ENCODE peak calls at places on chromosomes 7 and 10, in seven cellular contexts. R, J, T, K, B, Y and G are unnamed samples.

GRCh38 chr10:100370976-100371706 is 24.1 kb downstream of the SCD start:
- DNase-seq in B (no peak), Y (peak), K (peak), J (peak), T (peak), R (peak), G (peak)

GRCh38 chr7:46011059-46011458 is 90.0 kb upstream of the IGFBP3 start:
- DNase-seq in J (no peak), B (no peak), R (no peak), T (no peak), K (no peak), Y (no peak), G (no peak)

GRCh38 chr10:111595173-111595572 is 518.3 kb downstream of the ADRA2A start:
- DNase-seq in K (no peak), Y (no peak), B (no peak), T (no peak), R (no peak), J (no peak), G (no peak)

GRCh38 chr7:27124096-27124978 is 6.2 kb downstream of the HOXA4 start:
- DNase-seq in R (peak), T (no peak), K (peak), Y (no peak), J (no peak), B (no peak), G (no peak)

GRCh38 chr7:24323961-24324480 is 40.0 kb downstream of the NPY start:
- DNase-seq in T (no peak), Y (no peak), R (no peak), J (no peak), B (peak), K (no peak), G (no peak)

GRCh38 chr10:111837089-111837488 is 346.5 kb downstream of the GPAM start:
- DNase-seq in K (no peak), J (no peak), B (no peak), Y (no peak), R (no peak), T (no peak), G (no peak)

GRCh38 chr10:46255696-46256355 is 31.0 kb upstream of the ANTXRL start:
- DNase-seq in T (peak), B (peak), J (no peak), R (peak), K (peak), Y (peak), G (no peak)

GRCh38 chr10:119306514-119306951 is 99.2 kb downstream of the GRK5 start:
- DNase-seq in K (no peak), T (no peak), B (no peak), J (no peak), Y (peak), R (no peak), G (peak)

GRCh38 chr7:68125173-68125572 is 1128.5 kb downstream of the TYW1 start:
- DNase-seq in J (no peak), T (no peak), R (no peak), Y (no peak), K (no peak), B (no peak), G (no peak)

GRCh38 chr7:101200862-101201599 is at the start of gene MOGAT3:
- DNase-seq in T (peak), Y (peak), J (no peak), K (no peak), R (no peak), B (no peak), G (no peak)

GRCh38 chr7:25615005-25615404 is 386.7 kb upstream of the NPVF start:
- DNase-seq in K (no peak), R (no peak), Y (no peak), B (no peak), J (no peak), T (no peak), G (no peak)

GRCh38 chr10:35898722-35899485 is 256.8 kb upstream of the FZD8 start:
- DNase-seq in K (no peak), B (peak), T (no peak), Y (no peak), R (no peak), J (no peak), G (no peak)

GRCh38 chr7:36506820-36507219 is 117.2 kb downstream of the ANLN start:
- DNase-seq in B (no peak), K (peak), J (no peak), Y (no peak), R (no peak), T (no peak), G (no peak)

GRCh38 chr10:48557511-48558123 is 47.3 kb downstream of the ARHGAP22 start:
- DNase-seq in T (no peak), B (no peak), K (no peak), R (no peak), Y (no peak), J (no peak), G (no peak)

GRCh38 chr10:113754768-113755167 is 3.3 kb downstream of the PLEKHS1 start:
- DNase-seq in Y (no peak), T (no peak), B (no peak), R (no peak), J (no peak), K (no peak), G (no peak)

GRCh38 chr10:124677871-124678565 is 66.2 kb downstream of the FAM53B start:
- DNase-seq in R (no peak), T (no peak), Y (no peak), J (no peak), B (peak), K (no peak), G (no peak)

GRCh38 chr7:99714171-99714570 is 20.8 kb downstream of the CYP3A7 start:
- DNase-seq in T (no peak), J (no peak), B (no peak), K (no peak), R (no peak), Y (no peak), G (no peak)

GRCh38 chr10:16792675-16793074 is 24.5 kb downstream of the RSU1 start:
- DNase-seq in J (no peak), T (no peak), R (no peak), Y (no peak), B (no peak), K (no peak), G (no peak)

GRCh38 chr7:107387077-107387476 is 82.8 kb upstream of the GPR22 start:
- DNase-seq in R (no peak), B (peak), T (no peak), K (no peak), Y (peak), J (no peak), G (no peak)

GRCh38 chr7:135510603-135511183 is 791 bp upstream of the CNOT4 start:
- DNase-seq in Y (peak), T (peak), B (peak), K (no peak), R (no peak), J (peak), G (peak)

GRCh38 chr7:40536406-40536805 is 401.6 kb downstream of the SUGCT start:
- DNase-seq in T (no peak), J (no peak), B (no peak), Y (no peak), K (no peak), R (no peak), G (no peak)

GRCh38 chr10:25026463-25026862 is 10.1 kb downstream of the THNSL1 start:
- DNase-seq in T (no peak), J (no peak), B (no peak), Y (no peak), R (no peak), K (no peak), G (no peak)

GRCh38 chr7:79050592-79050991 is 402.9 kb downstream of the MAGI2 start:
- DNase-seq in Y (no peak), R (no peak), K (no peak), B (no peak), T (no peak), J (no peak), G (no peak)

GRCh38 chr10:120495226-120495625 is 38.2 kb downstream of the PLPP4 start:
- DNase-seq in Y (no peak), R (no peak), B (peak), K (no peak), T (no peak), J (no peak), G (no peak)

GRCh38 chr10:47164126-47164799 is 135.7 kb upstream of the GDF10 start:
- DNase-seq in T (no peak), Y (no peak), B (no peak), J (no peak), R (no peak), K (no peak), G (no peak)

GRCh38 chr7:49776994-49777393 is 3.6 kb downstream of the VWC2 start:
- DNase-seq in J (no peak), B (no peak), T (peak), K (no peak), R (peak), Y (no peak), G (no peak)

GRCh38 chr7:148825338-148825737 is 58.8 kb downstream of the EZH2 start:
- DNase-seq in J (no peak), K (no peak), T (no peak), Y (no peak), B (no peak), R (no peak), G (no peak)

GRCh38 chr7:147937428-147937827 is 653.1 kb upstream of the C7orf33 start:
- DNase-seq in K (no peak), Y (no peak), B (no peak), J (no peak), R (no peak), T (no peak), G (no peak)

GRCh38 chr7:923108-924041 is 31.1 kb downstream of the ADAP1 start:
- DNase-seq in J (no peak), K (no peak), B (no peak), Y (peak), R (peak), T (no peak), G (peak)

GRCh38 chr10:129694633-129695356 is 227.8 kb downstream of the MGMT start:
- DNase-seq in Y (no peak), J (no peak), T (no peak), R (no peak), B (no peak), K (no peak), G (no peak)

GRCh38 chr7:128209229-128210035 is 31.6 kb upstream of the LEP start:
- DNase-seq in B (peak), K (peak), J (peak), T (peak), R (peak), Y (peak), G (peak)

GRCh38 chr7:96686305-96686704 is 23.3 kb downstream of the SEM1 start:
- DNase-seq in B (no peak), J (no peak), T (no peak), Y (no peak), K (no peak), R (no peak), G (no peak)

GRCh38 chr10:11397077-11397476 is 214.4 kb downstream of the USP6NL start:
- DNase-seq in B (no peak), K (no peak), T (no peak), J (no peak), Y (no peak), R (no peak), G (no peak)

GRCh38 chr10:112958275-112958995 is 8.4 kb downstream of the TCF7L2 start:
- DNase-seq in K (no peak), J (no peak), T (no peak), R (no peak), B (no peak), Y (no peak), G (no peak)

GRCh38 chr10:44951827-44952226 is 7.8 kb upstream of the RASSF4 start:
- DNase-seq in R (peak), Y (no peak), T (no peak), B (no peak), J (no peak), K (no peak), G (no peak)

GRCh38 chr7:1533569-1534329 is 3.2 kb downstream of the MAFK start:
- DNase-seq in T (no peak), R (no peak), J (peak), K (no peak), Y (peak), B (peak), G (no peak)

GRCh38 chr10:43078986-43079273 is 2.1 kb downstream of the RET start:
- DNase-seq in Y (peak), J (no peak), T (no peak), B (peak), K (no peak), R (peak), G (no peak)

GRCh38 chr10:77531441-77532001 is 106.1 kb downstream of the KCNMA1 start:
- DNase-seq in K (peak), T (no peak), Y (peak), B (no peak), R (no peak), J (peak), G (no peak)

GRCh38 chr10:11381023-11381422 is 230.4 kb downstream of the USP6NL start:
- DNase-seq in K (no peak), T (no peak), J (no peak), Y (no peak), R (no peak), B (no peak), G (no peak)

GRCh38 chr10:105466521-105466920 is 825.4 kb downstream of the SORCS3 start:
- DNase-seq in J (no peak), T (no peak), K (no peak), Y (no peak), B (no peak), R (no peak), G (no peak)

GRCh38 chr10:105464961-105465360 is 823.9 kb downstream of the SORCS3 start:
- DNase-seq in T (no peak), K (no peak), B (no peak), R (no peak), Y (no peak), J (no peak), G (no peak)

GRCh38 chr10:105473170-105473569 is 832.1 kb downstream of the SORCS3 start:
- DNase-seq in Y (no peak), B (no peak), T (no peak), R (no peak), K (no peak), J (no peak), G (no peak)

GRCh38 chr10:105468769-105469168 is 827.7 kb downstream of the SORCS3 start:
- DNase-seq in R (no peak), T (no peak), J (no peak), B (no peak), Y (no peak), K (no peak), G (no peak)
- TF ChIP-seq SIN3A in R (no peak), T (no peak), J (no peak), B (no peak), Y (no peak), K (no peak), G (no peak)

GRCh38 chr7:118153551-118154177 is 30.3 kb upstream of the LSM8 start:
- DNase-seq in T (peak), B (peak), K (peak), J (peak), R (no peak), Y (peak), G (no peak)
- TF ChIP-seq SIN3A in T (no peak), B (no peak), K (no peak), J (no peak), R (no peak), Y (no peak), G (no peak)

DNA sequence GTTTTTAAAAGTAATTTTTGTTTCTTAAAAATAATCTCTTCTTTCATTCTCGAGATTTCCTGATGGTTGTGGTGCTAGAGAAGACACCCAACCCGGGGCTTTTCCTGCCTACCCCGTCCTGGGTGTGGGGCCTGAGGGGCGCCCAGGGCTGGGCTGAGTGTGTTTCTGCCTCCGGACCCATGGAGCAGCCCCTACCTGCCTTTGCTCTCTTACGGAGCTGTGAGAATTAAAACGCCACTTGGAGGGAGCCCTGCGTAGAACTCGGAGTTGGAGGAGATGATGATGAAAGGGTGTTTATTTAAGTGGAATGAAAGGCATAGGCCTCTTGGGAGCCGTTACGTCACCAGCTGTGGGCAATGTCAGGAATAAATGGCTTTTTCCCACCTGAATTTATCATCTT is 261.8 kb upstream of the SHH start:
- DNase-seq in R (no peak), J (no peak), T (no peak), K (no peak), Y (no peak), B (no peak), G (no peak)
- TF ChIP-seq SIN3A in R (no peak), J (no peak), T (no peak), K (no peak), Y (no peak), B (no peak), G (no peak)

GRCh38 chr10:131821378-131822012 is 79.3 kb upstream of the PPP2R2D start:
- DNase-seq in Y (no peak), K (no peak), R (no peak), T (no peak), B (no peak), J (no peak), G (no peak)

GRCh38 chr10:131822013-131822693 is 78.7 kb upstream of the PPP2R2D start:
- DNase-seq in T (no peak), Y (no peak), R (no peak), J (no peak), B (no peak), K (no peak), G (no peak)

GRCh38 chr10:131820626-131821025 is 80.2 kb upstream of the PPP2R2D start:
- DNase-seq in B (no peak), Y (no peak), R (no peak), T (no peak), J (no peak), K (no peak), G (no peak)

GRCh38 chr10:131824371-131825149 is 76.2 kb upstream of the PPP2R2D start:
- DNase-seq in Y (no peak), J (no peak), T (no peak), R (no peak), B (no peak), K (no peak), G (no peak)

GRCh38 chr10:131822694-131823245 is 78.0 kb upstream of the PPP2R2D start:
- DNase-seq in R (no peak), K (no peak), T (no peak), J (no peak), Y (no peak), B (no peak), G (no peak)
- TF ChIP-seq SIN3A in R (no peak), K (no peak), T (no peak), J (no peak), Y (no peak), B (no peak), G (no peak)

GRCh38 chr10:3099291-3100092 is 32.1 kb downstream of the PFKP start:
- DNase-seq in T (peak), Y (no peak), K (no peak), J (no peak), R (no peak), B (no peak), G (no peak)
- TF ChIP-seq SIN3A in T (no peak), Y (no peak), K (no peak), J (no peak), R (no peak), B (no peak), G (no peak)

GRCh38 chr7:31336202-31337035 is 4.1 kb downstream of the NEUROD6 start:
- DNase-seq in B (peak), T (no peak), K (no peak), J (no peak), Y (peak), R (peak), G (no peak)
- TF ChIP-seq SIN3A in B (no peak), T (no peak), K (no peak), J (no peak), Y (no peak), R (no peak), G (no peak)

GRCh38 chr10:61136151-61136550 is 192.2 kb upstream of the RHOBTB1 start:
- DNase-seq in R (no peak), K (no peak), B (no peak), T (peak), J (peak), Y (no peak), G (no peak)
- TF ChIP-seq SIN3A in R (no peak), K (no peak), B (no peak), T (no peak), J (no peak), Y (no peak), G (no peak)